ENCODE peak calls at places on chromosome 15, in seven cellular contexts. B, Q, A, Z, X, O and P are unnamed samples.

GRCh38 chr15:56815247-56815646 is 81.9 kb upstream of the ZNF280D start:
- DNase-seq in B (peak), Q (no peak), A (no peak), Z (no peak), X (peak), O (no peak), P (no peak)

GRCh38 chr15:45268135-45268534 is 16.1 kb downstream of the SLC28A2 start:
- DNase-seq in B (peak), Q (no peak), A (no peak), Z (no peak), X (no peak), O (peak), P (no peak)

GRCh38 chr15:79370716-79371115 is 59.8 kb downstream of the TMED3 start:
- DNase-seq in B (no peak), Q (no peak), A (no peak), Z (no peak), X (no peak), O (no peak), P (no peak)

GRCh38 chr15:29126821-29127461 is 142.7 kb downstream of the NSMCE3 start:
- DNase-seq in B (no peak), Q (no peak), A (peak), Z (peak), X (no peak), O (no peak), P (no peak)

GRCh38 chr15:90083954-90084607 is 18.2 kb downstream of the IDH2 start:
- DNase-seq in B (no peak), Q (no peak), A (no peak), Z (no peak), X (no peak), O (no peak), P (no peak)

GRCh38 chr15:66833372-66833771 is 131.3 kb downstream of the SMAD6 start:
- DNase-seq in B (no peak), Q (no peak), A (peak), Z (no peak), X (no peak), O (no peak), P (no peak)

GRCh38 chr15:41546846-41547786 is 3.1 kb upstream of the RPAP1 start:
- DNase-seq in B (no peak), Q (no peak), A (no peak), Z (no peak), X (peak), O (no peak), P (no peak)

GRCh38 chr15:91603681-91604080 is 249.8 kb upstream of the SLCO3A1 start:
- DNase-seq in B (no peak), Q (no peak), A (no peak), Z (no peak), X (no peak), O (no peak), P (no peak)

GRCh38 chr15:46815765-46816164 is 901.5 kb upstream of the SEMA6D start:
- DNase-seq in B (peak), Q (no peak), A (no peak), Z (no peak), X (no peak), O (peak), P (no peak)

GRCh38 chr15:32957219-32957618 is 237.3 kb downstream of the FMN1 start:
- DNase-seq in B (no peak), Q (no peak), A (no peak), Z (no peak), X (no peak), O (no peak), P (no peak)

GRCh38 chr15:62626903-62627302 is 415.6 kb upstream of the TPM1 start:
- DNase-seq in B (no peak), Q (no peak), A (no peak), Z (no peak), X (no peak), O (no peak), P (no peak)

GRCh38 chr15:34018021-34018645 is 20.9 kb downstream of the AVEN start:
- DNase-seq in B (peak), Q (no peak), A (no peak), Z (no peak), X (no peak), O (peak), P (no peak)

GRCh38 chr15:74451861-74452835 is 8.8 kb downstream of the UBL7 start:
- DNase-seq in B (no peak), Q (no peak), A (no peak), Z (no peak), X (no peak), O (no peak), P (no peak)

GRCh38 chr15:20356444-20357138 is 185.0 kb downstream of the GOLGA6L6 start:
- DNase-seq in B (peak), Q (peak), A (peak), Z (peak), X (peak), O (peak), P (no peak)

GRCh38 chr15:52288051-52288942 is 7.3 kb downstream of the MYO5C start:
- DNase-seq in B (peak), Q (no peak), A (no peak), Z (no peak), X (no peak), O (peak), P (no peak)

GRCh38 chr15:88490036-88490435 is 22.5 kb downstream of the MRPS11 start:
- DNase-seq in B (no peak), Q (no peak), A (no peak), Z (no peak), X (no peak), O (no peak), P (no peak)

GRCh38 chr15:92605225-92605944 is 50.2 kb downstream of the FAM174B start:
- DNase-seq in B (no peak), Q (no peak), A (no peak), Z (no peak), X (no peak), O (no peak), P (no peak)

GRCh38 chr15:44101286-44101685 is 93.8 kb downstream of the FRMD5 start:
- DNase-seq in B (no peak), Q (no peak), A (no peak), Z (no peak), X (no peak), O (no peak), P (no peak)

GRCh38 chr15:44099671-44100070 is 95.4 kb downstream of the FRMD5 start:
- DNase-seq in B (no peak), Q (no peak), A (no peak), Z (no peak), X (no peak), O (no peak), P (no peak)

GRCh38 chr15:44097552-44097951 is 97.5 kb downstream of the FRMD5 start:
- DNase-seq in B (no peak), Q (no peak), A (no peak), Z (no peak), X (no peak), O (no peak), P (no peak)

GRCh38 chr15:44101944-44102343 is 93.1 kb downstream of the FRMD5 start:
- DNase-seq in B (no peak), Q (no peak), A (no peak), Z (no peak), X (no peak), O (no peak), P (no peak)

GRCh38 chr15:44102675-44103254 is 92.3 kb downstream of the FRMD5 start:
- DNase-seq in B (no peak), Q (no peak), A (no peak), Z (no peak), X (peak), O (peak), P (no peak)
- TF ChIP-seq POLR2AphosphoS5 in B (no peak), Q (no peak), A (no peak), Z (no peak), X (peak), O (no peak), P (no peak)

DNA sequence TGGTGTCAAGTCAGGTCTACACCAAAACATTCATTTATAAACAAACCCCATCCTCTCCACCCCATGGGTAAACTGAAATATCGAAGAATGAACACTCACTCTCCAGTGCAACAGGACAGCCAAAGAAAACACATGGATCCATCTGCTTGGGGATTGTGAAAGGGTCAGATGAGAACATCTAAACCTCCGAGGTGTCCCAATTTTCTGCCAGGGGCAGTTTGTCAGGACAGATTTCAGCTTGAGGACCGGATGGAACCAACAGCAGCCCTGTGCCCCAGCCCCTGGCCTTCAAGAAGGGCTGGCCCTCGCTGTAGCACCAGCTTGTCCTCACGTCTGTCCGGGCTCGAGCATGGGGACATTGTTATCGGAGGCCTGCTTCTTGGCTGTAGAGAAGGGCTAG is 45.5 kb downstream of the PCSK6 start:
- DNase-seq in B (no peak), Q (no peak), A (no peak), Z (peak), X (no peak), O (peak), P (no peak)
- TF ChIP-seq POLR2A in B (no peak), Q (no peak), A (no peak), Z (no peak), X (no peak), O (no peak), P (no peak)

DNA sequence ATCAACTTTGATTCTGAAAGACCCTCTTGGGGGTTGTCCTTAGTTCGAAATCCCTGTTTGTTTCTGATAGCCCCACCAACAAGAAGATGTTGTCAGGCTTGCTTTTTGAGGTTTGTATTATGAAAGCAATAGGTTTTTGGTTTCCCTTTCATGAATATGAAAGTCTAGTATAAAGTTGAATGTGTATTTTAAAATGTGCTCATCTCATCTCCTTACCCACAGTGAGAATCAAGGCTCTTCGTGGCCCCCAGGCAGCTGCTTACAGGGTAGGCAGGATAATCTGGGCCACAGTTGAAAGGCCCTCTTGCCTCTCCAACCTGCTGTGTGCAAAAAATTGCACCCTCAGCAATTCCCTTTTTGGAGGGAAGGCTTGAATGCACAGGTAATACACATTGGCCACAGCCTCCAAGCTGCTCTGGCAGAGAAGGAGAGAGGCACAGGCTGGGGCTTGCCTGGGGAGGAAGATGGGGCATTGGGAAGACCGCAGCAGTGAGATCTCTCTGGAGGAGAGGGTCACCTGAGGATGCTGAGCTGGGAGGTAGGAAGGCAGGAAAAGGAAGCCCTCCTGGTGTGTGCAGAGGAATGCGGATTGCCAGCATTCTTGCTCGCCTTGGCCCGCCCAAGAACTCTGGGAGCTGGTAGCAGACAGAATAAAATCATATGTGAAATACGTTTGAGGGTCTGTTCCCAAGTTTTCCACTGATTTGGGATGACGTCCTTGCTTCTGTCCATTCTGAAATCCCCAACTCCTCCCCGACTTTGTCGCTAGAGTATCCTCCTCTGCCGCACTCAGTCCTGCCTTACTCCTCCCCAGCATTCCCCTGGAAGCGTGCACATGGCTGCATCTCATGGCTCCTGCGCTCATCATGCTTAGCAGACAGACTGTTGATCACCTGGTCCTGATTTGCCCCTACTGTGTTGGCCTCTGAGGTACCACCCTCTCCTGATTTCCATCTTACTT is 196.4 kb downstream of the RPLP1 start:
- DNase-seq in B (no peak), Q (no peak), A (no peak), Z (no peak), X (no peak), O (no peak), P (no peak)
- TF ChIP-seq POLR2AphosphoS5 in B (no peak), Q (no peak), A (no peak), Z (no peak), X (no peak), O (no peak), P (no peak)

DNA sequence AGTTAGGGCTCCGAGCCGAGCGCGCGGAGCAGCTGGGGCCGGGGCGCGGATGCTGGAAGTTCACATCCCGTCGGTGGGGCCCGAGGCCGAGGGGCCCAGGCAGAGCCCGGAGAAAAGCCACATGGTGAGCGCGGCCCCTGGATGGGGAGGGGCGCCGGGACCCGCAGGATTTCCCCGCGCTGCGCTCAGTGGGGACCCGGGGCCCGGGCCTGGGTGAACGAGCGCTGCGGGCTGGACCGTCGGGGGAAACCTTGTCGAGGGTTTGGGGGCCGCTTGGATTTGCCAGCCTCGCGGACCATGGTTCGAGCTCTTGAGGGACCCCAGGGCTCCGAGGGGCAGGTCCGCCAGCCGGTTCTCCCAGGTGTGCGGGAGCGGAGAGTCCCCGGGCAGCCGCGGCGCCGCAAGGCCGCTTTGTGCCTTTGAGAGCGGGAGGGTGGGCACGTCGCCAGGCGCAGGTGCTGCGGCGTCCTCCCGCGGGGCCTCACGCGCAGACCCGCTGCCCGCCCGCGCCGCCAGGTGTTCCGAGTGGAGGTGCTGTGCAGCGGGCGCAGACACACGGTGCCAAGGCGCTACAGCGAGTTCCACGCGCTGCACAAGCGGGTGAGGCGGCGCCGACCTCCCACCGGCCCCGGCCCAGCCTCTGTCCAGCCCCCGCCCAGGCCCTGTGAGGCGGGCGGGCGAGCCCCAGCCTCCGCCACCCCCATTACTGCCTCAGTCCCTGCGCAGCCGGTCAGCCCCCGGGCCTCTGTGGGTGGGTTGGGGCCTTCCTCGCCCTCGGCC is at the start of gene SNX22:
- DNase-seq in B (peak), Q (peak), A (peak), Z (no peak), X (no peak), O (peak), P (no peak)
- TF ChIP-seq POLR2A in B (no peak), Q (no peak), A (peak), Z (no peak), X (no peak), O (no peak), P (peak)

GRCh38 chr15:99408236-99409096 is 157.2 kb downstream of the LRRC28 start:
- DNase-seq in B (no peak), Q (no peak), A (no peak), Z (no peak), X (no peak), O (no peak), P (no peak)
- TF ChIP-seq POLR2AphosphoS5 in B (no peak), Q (no peak), A (no peak), Z (no peak), X (no peak), O (no peak), P (no peak)

GRCh38 chr15:69766156-69766555 is 313.5 kb downstream of the RPLP1 start:
- DNase-seq in B (no peak), Q (no peak), A (no peak), Z (no peak), X (no peak), O (no peak), P (no peak)
- TF ChIP-seq POLR2A in B (no peak), Q (no peak), A (no peak), Z (no peak), X (no peak), O (no peak), P (no peak)